ENCODE peak calls at places on chromosomes 11 and 22, in five cellular contexts. L, J, F, Y and N are unnamed samples.
A peak's percentile ranks its signal among the peaks of the same experiment; 100 is the strongest.

GRCh38 chr11:1389932-1390587 is at the start of gene BRSK2:
- DNase-seq in L (no peak), Y (peak; percentile 44), F (peak; percentile 51), J (no peak), N (peak; percentile 15)

GRCh38 chr22:50506611-50507420 is 686 bp downstream of the LMF2 start:
- DNase-seq in Y (peak; percentile 61), F (no peak), J (no peak), L (no peak), N (peak; percentile 50)

GRCh38 chr22:17824452-17824851 is 50.2 kb upstream of the BID start:
- DNase-seq in F (no peak), J (no peak), Y (no peak), L (no peak), N (no peak)

GRCh38 chr11:29019960-29020683 is 911.9 kb downstream of the METTL15 start:
- DNase-seq in J (peak; percentile 66), L (no peak), F (peak; percentile 58), Y (no peak), N (no peak)

GRCh38 chr11:20026629-20027545 is 133.4 kb downstream of the DBX1 start:
- DNase-seq in F (peak; percentile 98), J (no peak), L (no peak), Y (no peak), N (no peak)

GRCh38 chr22:44460287-44461082 is 37.5 kb downstream of the RTL6 start:
- DNase-seq in J (peak; percentile 46), L (no peak), Y (no peak), F (no peak), N (no peak)

GRCh38 chr22:44411226-44412135 is 86.6 kb downstream of the RTL6 start:
- DNase-seq in Y (no peak), F (no peak), J (no peak), L (no peak), N (no peak)

GRCh38 chr11:77287615-77288273 is 13.7 kb downstream of the GDPD4 start:
- DNase-seq in L (no peak), F (no peak), J (peak; percentile 84), Y (no peak), N (no peak)

GRCh38 chr11:119185916-119186634 is 800 bp downstream of the NHERF4 start:
- DNase-seq in J (no peak), F (no peak), L (no peak), Y (no peak), N (no peak)

GRCh38 chr11:122038543-122038942 is 77.5 kb downstream of the BLID start:
- DNase-seq in L (no peak), J (peak; percentile 80), F (peak; percentile 74), Y (no peak), N (no peak)

GRCh38 chr11:115617767-115618166 is 113.6 kb upstream of the CADM1 start:
- DNase-seq in Y (no peak), J (no peak), L (no peak), F (no peak), N (no peak)

GRCh38 chr22:37051629-37052385 is at the start of gene KCTD17:
- DNase-seq in J (peak; percentile 82), F (peak; percentile 79), Y (peak; percentile 78), L (peak; percentile 41), N (no peak)

GRCh38 chr22:24985824-24986214 is 33.3 kb downstream of the KIAA1671 start:
- DNase-seq in L (no peak), J (peak; percentile 96), F (no peak), Y (no peak), N (no peak)

GRCh38 chr11:122116591-122116990 is 576 bp upstream of the BLID start:
- DNase-seq in L (no peak), F (no peak), J (no peak), Y (no peak), N (no peak)

GRCh38 chr11:57294225-57295131 is 30.3 kb downstream of the TNKS1BP1 start:
- DNase-seq in L (no peak), F (no peak), J (peak; percentile 64), Y (no peak), N (no peak)

DNA sequence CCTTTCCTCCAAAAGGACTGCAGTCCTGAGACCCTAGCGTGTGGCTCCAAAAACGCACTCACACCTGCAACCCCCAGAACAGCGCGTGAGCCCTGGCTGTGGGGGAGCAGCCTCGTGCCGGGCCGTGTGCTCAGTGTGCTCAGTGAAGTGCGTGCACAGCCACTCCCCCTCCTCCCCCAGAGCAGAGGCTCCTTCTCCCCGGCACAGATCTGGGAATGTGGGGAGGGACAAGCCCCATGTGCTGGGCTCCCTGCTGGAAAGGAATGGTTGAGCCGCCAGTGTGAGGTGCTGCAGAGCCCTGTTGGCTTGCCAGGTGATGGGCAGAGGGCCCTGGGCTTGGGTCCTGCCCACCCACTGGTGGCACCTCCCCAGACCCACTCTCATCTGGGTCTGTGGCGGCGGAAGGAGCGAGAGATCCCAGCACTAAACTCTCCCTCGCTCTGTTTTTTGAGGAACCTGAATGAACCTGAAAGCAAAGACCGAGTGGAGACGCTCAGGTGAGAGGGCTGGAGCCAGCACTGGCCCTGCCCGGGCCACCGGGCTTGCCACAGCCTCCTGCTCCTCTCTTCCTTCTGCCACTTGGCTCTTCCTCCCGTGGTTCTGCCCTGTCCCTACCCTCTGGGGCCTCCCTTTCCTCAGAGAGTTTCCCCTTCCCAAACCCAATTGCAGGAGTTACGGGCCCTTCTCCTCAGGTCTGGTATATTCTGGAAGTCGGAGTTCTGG is 9.0 kb downstream of the RCOR2 start:
- DNase-seq in L (no peak), Y (no peak), F (peak; percentile 78), J (no peak), N (no peak)
- TF ChIP-seq CTCF in L (no peak), Y (no peak), F (peak; percentile 69), J (no peak), N (no peak)

DNA sequence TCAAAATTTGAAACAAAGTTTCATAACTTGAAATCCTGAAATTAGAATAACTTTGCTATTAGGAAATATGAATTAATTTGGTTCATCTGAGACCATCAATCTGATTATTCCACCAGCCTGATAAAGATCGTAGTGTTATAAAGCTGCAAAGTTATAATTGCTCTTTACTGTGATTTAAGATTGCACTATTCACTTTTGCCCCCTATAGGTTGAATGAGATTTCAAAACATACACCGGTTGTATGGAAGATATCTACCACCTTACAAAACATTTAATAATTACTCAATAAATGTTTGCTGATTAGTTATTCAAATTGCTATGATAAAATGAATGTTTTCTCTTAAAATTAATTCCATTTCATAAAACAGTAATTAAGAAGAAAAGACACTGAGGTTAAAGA is 26.1 kb downstream of the APIP start:
- DNase-seq in Y (no peak), J (peak; percentile 28), F (no peak), L (no peak), N (no peak)
- TF ChIP-seq CTCF in Y (no peak), J (peak; percentile 39), F (no peak), L (no peak), N (no peak)

DNA sequence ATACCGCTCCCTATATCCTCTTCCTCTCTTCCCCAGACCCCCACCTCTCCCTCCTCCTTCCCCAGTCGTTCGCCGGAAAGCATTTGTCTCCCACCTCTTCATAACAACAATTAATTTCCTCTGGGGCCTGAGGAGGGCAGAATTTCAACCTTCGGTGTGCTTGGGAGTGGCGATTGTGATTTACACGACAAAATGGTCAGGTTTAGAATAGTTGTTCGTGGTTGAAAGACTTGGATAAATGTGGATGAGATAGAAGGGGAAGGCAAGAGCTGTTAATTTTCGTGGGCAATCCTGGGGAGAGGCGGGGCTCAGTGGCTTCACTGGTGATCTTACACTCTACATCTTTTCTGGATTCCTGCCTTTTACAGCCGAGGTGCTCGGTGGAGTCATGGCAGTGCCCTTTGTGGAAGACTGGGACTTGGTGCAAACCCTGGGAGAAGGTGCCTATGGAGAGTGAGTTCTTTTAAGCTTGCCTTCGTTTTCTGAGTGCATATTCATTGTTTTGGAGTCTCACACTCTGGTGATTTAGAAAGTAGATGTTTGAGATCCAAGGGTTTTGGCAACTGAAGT is 1.5 kb downstream of the CHEK1 start:
- DNase-seq in Y (no peak), L (no peak), J (no peak), F (peak; percentile 93), N (no peak)
- TF ChIP-seq CTCF in Y (no peak), L (no peak), J (peak; percentile 45), F (peak; percentile 35), N (peak; percentile 6)

GRCh38 chr22:21593406-21594232 is 26.1 kb downstream of the UBE2L3 start:
- DNase-seq in F (peak; percentile 78), Y (no peak), L (no peak), J (no peak), N (no peak)
- TF ChIP-seq CTCF in F (peak; percentile 73), Y (no peak), L (no peak), J (peak; percentile 34), N (peak; percentile 21)

DNA sequence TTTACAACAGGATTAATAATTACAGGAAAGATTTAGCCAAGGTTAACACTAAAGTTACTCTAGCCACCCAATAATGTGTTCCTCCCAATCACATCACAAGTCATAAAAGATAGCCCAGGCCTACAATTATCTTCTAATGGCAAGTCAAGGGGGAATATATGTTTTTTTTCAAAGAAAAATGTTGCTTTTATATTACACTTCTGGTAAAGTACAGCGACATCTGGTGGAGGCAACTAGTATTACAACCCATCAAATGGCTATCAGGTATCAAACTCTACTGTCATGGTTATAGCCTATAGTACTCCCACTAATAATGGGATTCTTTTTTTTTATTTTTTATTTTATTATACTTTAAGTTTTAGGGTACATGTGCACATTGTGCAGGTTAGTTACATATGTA is 71.8 kb downstream of the XRRA1 start:
- DNase-seq in Y (no peak), L (no peak), J (peak; percentile 3), F (peak; percentile 67), N (no peak)
- TF ChIP-seq CTCF in Y (peak; percentile 58), L (no peak), J (peak; percentile 57), F (peak; percentile 37), N (peak; percentile 75)

DNA sequence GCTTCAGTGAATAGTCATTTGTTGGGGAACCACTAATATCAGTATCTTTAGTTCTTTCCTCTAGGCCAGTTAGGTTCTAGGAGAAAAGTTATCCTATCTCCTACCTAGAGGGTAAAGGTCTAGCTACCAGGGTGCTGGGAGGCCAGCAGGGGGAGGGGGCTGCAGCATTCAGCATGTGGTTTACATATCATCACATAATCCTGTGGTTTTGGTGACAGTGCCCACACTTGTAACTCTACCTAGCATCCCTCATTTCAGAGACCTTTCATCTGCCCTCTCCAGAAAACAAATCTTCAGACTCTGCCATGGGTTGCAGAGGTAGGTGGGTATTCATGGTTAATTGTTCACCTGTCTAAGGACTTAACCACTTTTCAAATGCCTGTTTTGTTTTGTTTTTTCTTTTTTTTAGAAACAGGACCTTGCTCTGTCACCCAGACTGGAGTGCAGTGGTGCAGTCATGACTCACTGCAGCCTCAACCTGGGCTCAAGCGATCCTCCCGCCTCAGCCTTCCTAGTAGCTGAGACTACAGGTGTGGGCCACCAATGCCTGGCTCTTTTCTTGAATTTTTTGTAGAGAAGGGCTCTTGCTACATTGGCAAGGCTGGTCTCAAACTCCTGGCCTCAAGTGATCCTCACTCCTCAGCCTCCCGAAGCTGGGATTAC is 146.8 kb downstream of the ENTHD1 start:
- DNase-seq in J (no peak), F (no peak), Y (no peak), L (no peak), N (no peak)
- TF ChIP-seq CTCF in J (no peak), F (no peak), Y (no peak), L (no peak), N (no peak)